ENCODE peak calls at places on chromosomes 1 and 21, in four cellular contexts. D, I, F and T are unnamed samples.

GRCh38 chr1:165253818-165254254 is 102.7 kb downstream of the LMX1A start:
- DNase-seq in I (no peak), D (no peak), F (no peak), T (no peak)

GRCh38 chr1:225374996-225375395 is 52.8 kb downstream of the LBR start:
- DNase-seq in I (no peak), D (no peak), F (no peak), T (no peak)

GRCh38 chr1:192986110-192986747 is 72.9 kb downstream of the UCHL5 start:
- DNase-seq in D (no peak), I (no peak), F (no peak), T (no peak)

GRCh38 chr1:14606632-14607031 is 8.1 kb downstream of the KAZN start:
- DNase-seq in I (no peak), D (no peak), F (no peak), T (no peak)

GRCh38 chr1:80212958-80213357 is 1206.4 kb upstream of the ADGRL4 start:
- DNase-seq in F (no peak), D (no peak), I (no peak), T (no peak)

GRCh38 chr1:236011641-236012040 is 53.2 kb downstream of the NID1 start:
- DNase-seq in I (no peak), D (no peak), F (no peak), T (no peak)

GRCh38 chr1:14281412-14281811 is 317.1 kb upstream of the KAZN start:
- DNase-seq in D (no peak), F (no peak), I (no peak), T (no peak)

GRCh38 chr1:21779613-21780521 is 3.1 kb downstream of the USP48 start:
- DNase-seq in I (no peak), D (no peak), F (no peak), T (no peak)

GRCh38 chr1:208013210-208013609 is 102.3 kb upstream of the CD34 start:
- DNase-seq in I (no peak), F (no peak), D (no peak), T (no peak)

GRCh38 chr1:77230051-77230450 is 10.8 kb upstream of the PIGK start:
- DNase-seq in F (no peak), D (no peak), I (no peak), T (no peak)

GRCh38 chr1:5831600-5832335 is 160.5 kb downstream of the NPHP4 start:
- DNase-seq in F (no peak), I (no peak), D (no peak), T (no peak)

GRCh38 chr1:75720820-75721219 is 3.7 kb upstream of the ACADM start:
- DNase-seq in D (no peak), F (no peak), I (no peak), T (no peak)

GRCh38 chr1:217482356-217483102 is 148.4 kb downstream of the GPATCH2 start:
- DNase-seq in F (no peak), I (no peak), D (no peak), T (no peak)

GRCh38 chr1:226625326-226625725 is 76.8 kb downstream of the STUM start:
- DNase-seq in D (no peak), F (no peak), I (no peak), T (no peak)

GRCh38 chr1:68973459-68974244 is 476.8 kb upstream of the DEPDC1 start:
- DNase-seq in I (no peak), D (no peak), F (no peak), T (no peak)

GRCh38 chr1:220788146-220788545 is 1.4 kb downstream of the MTARC1 start:
- DNase-seq in I (no peak), D (no peak), F (no peak), T (no peak)

GRCh38 chr1:2277741-2278488 is 49.8 kb downstream of the SKI start:
- DNase-seq in D (peak), F (no peak), I (no peak), T (no peak)

GRCh38 chr21:44529503-44530125 is 10.4 kb downstream of the KRTAP10-1 start:
- DNase-seq in F (peak), I (no peak), D (peak), T (no peak)

GRCh38 chr1:76337777-76338176 is 263.2 kb downstream of the ST6GALNAC3 start:
- DNase-seq in D (no peak), F (no peak), I (no peak), T (no peak)

GRCh38 chr1:37734629-37735591 is 30.0 kb downstream of the EPHA10 start:
- DNase-seq in D (no peak), I (no peak), F (no peak), T (no peak)

GRCh38 chr1:204968946-204969345 is 74.1 kb upstream of the CNTN2 start:
- DNase-seq in F (no peak), I (no peak), D (no peak), T (no peak)

GRCh38 chr1:204224655-204225054 is 10.9 kb upstream of the GOLT1A start:
- DNase-seq in D (no peak), F (no peak), I (no peak), T (no peak)

GRCh38 chr1:19643602-19644419 is at the start of gene NBL1:
- DNase-seq in D (peak), F (peak), I (no peak), T (no peak)

GRCh38 chr1:171984850-171985485 is 143.7 kb downstream of the DNM3 start:
- DNase-seq in I (no peak), F (no peak), D (no peak), T (no peak)

GRCh38 chr1:24861821-24862727 is 68.0 kb downstream of the RUNX3 start:
- DNase-seq in I (no peak), F (no peak), D (no peak), T (no peak)

GRCh38 chr1:59107516-59107915 is 189.4 kb upstream of the FGGY start:
- DNase-seq in F (no peak), I (peak), D (peak), T (no peak)

GRCh38 chr1:29524285-29525065 is 288.2 kb downstream of the PTPRU start:
- DNase-seq in D (no peak), I (no peak), F (peak), T (no peak)

GRCh38 chr1:61450454-61451213 is 274.3 kb downstream of the TM2D1 start:
- DNase-seq in F (no peak), I (no peak), D (peak), T (peak)

GRCh38 chr1:156114919-156115513 is 505 bp downstream of the LMNA start:
- DNase-seq in D (no peak), F (no peak), I (no peak), T (no peak)

GRCh38 chr1:220287129-220287528 is 14.9 kb upstream of the RAB3GAP2 start:
- DNase-seq in F (no peak), I (no peak), D (no peak), T (no peak)

GRCh38 chr21:45029968-45030636 is 44.3 kb upstream of the ADARB1 start:
- DNase-seq in D (no peak), I (no peak), F (peak), T (no peak)

GRCh38 chr1:84141177-84142003 is 2.7 kb upstream of the PRKACB start:
- DNase-seq in D (no peak), I (no peak), F (no peak), T (no peak)
- TF ChIP-seq CTCF in D (peak), I (peak), F (peak), T (peak)

GRCh38 chr1:109041614-109042473 is at the start of gene WDR47:
- DNase-seq in D (peak), I (peak), F (peak), T (peak)
- TF ChIP-seq CTCF in D (no peak), I (no peak), F (no peak), T (no peak)

GRCh38 chr1:17745564-17745955 is 9.6 kb upstream of the ACTL8 start:
- DNase-seq in D (no peak), I (no peak), F (no peak), T (no peak)

GRCh38 chr1:17744666-17745563 is 10.2 kb upstream of the ACTL8 start:
- DNase-seq in D (no peak), F (no peak), I (no peak), T (no peak)

GRCh38 chr1:17743028-17743706 is 12.0 kb upstream of the ACTL8 start:
- DNase-seq in D (no peak), I (no peak), F (no peak), T (no peak)

GRCh38 chr1:17743925-17744324 is 11.2 kb upstream of the ACTL8 start:
- DNase-seq in D (no peak), F (no peak), I (no peak), T (no peak)

DNA sequence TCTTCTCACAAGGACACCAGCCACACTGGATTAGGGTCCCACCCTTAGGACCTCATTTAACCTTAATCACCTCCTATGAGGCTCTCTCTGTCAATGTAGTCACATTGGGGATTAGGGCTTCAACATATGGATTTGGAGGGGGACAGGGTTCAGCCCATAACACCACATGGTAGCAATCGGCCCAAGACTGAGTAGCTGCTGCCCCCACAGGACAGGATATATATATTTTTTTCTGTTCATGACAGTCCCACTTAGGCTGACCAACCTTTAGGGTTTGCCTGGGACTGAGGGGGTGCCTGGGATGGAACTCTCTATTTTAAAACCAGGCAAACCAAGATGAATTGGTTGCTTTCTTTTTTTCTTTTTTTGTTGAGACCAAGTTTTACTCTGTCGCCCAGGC is 8.2 kb upstream of the ACTL8 start:
- DNase-seq in D (no peak), I (no peak), F (no peak), T (no peak)
- TF ChIP-seq CTCF in D (no peak), I (no peak), F (no peak), T (no peak)

GRCh38 chr1:158972841-158973240 is 36.9 kb upstream of the IFI16 start:
- DNase-seq in D (no peak), F (no peak), I (no peak), T (no peak)
- TF ChIP-seq CTCF in D (no peak), F (no peak), I (no peak), T (peak)

DNA sequence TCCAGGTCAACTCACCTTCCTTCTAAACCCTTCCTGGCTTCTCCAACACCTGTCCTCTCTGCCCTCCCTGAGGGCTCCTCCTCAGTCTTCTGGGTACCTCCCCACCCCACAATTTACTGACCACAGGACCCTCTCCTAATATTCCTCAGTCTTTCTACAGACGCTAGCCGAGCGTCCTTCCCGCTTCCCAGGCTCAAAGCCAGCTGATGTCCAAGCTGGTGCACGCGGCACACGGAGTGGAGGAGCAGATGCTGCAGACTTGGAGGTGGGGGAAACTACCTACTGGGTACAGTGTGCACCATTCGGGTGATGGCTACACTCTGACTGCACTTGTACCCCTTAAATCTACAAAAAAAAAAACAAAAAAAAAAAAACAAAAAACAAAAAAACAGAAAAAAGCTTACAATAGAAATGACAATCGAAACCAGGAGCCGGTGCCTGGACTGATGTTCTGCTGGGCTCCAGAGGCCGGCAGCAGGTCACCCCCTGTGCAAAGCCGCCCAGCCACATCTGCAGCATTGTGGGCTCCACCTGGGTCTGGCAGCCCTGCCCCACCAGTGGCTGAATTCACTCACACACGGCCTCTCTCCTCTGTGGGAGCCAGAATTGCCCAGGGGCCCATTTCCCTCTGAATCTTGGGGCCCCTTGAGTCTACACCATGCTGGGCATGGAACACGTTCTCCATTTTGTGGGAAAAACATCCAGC is 7.0 kb downstream of the TRIM11 start:
- DNase-seq in I (no peak), D (no peak), F (peak), T (no peak)
- TF ChIP-seq CTCF in I (no peak), D (no peak), F (no peak), T (no peak)

DNA sequence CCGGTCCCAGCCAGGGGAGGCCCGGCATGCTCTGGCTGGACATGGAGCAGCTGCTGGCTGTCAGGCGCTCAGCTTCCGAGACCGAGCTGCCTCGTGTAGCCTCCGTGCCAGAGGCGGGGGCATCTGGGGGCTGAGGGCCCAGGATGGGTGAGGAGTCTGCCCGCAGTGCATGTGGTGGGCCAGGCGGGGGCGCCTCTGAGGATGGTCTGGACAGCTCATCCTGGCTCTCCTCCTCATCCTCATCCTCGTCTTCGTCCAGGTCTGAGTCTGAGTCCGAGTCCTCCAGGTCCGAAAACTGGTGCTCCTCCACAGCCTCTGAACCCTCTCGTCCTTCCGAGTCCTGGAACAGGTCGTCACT is 28.9 kb upstream of the EDN2 start:
- DNase-seq in I (no peak), F (no peak), D (no peak), T (no peak)
- TF ChIP-seq CTCF in I (no peak), F (no peak), D (no peak), T (no peak)

DNA sequence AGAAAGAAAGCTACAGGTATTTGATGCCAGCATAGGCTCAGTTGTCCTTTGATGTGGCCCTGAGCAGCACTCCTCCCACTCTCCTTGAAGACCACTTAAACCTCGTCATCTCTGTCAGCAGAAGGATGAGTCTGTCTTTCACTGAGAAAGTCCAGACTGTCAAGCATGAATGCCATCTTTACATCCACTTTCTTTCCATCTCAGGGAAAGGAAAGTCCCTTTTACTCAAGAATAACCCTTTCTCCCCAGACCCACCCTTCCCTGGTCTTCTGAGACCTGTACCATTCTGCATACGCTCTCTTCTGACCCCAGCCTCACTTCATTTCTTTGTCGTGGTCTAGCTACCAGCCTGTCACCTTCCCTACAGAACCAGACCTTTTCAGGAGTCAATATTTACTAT is 4.0 kb upstream of the ELAPOR1 start:
- DNase-seq in D (no peak), I (no peak), F (no peak), T (no peak)
- TF ChIP-seq CTCF in D (no peak), I (no peak), F (no peak), T (no peak)

DNA sequence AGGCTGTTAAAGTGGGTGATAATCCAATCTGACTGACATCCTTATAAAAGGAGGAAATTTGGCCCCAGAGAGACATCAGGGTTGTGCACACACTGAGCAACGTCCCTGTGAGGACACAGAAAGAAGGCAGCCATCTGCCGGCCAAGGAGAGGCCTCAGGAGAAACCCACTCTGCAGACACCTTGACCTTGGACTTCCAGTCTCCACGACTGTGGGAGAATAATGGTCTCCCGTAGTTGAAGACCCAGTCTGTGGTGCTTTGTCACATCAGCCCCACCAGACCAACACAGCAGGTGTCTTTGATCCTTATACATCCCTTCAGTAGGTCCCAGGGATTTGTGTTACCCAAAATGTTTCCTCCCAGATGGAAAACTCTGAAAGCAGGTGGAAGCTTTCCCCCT is 4.2 kb upstream of the DNAJC28 start:
- DNase-seq in I (no peak), F (no peak), D (no peak), T (no peak)
- TF ChIP-seq CTCF in I (no peak), F (no peak), D (no peak), T (no peak)

DNA sequence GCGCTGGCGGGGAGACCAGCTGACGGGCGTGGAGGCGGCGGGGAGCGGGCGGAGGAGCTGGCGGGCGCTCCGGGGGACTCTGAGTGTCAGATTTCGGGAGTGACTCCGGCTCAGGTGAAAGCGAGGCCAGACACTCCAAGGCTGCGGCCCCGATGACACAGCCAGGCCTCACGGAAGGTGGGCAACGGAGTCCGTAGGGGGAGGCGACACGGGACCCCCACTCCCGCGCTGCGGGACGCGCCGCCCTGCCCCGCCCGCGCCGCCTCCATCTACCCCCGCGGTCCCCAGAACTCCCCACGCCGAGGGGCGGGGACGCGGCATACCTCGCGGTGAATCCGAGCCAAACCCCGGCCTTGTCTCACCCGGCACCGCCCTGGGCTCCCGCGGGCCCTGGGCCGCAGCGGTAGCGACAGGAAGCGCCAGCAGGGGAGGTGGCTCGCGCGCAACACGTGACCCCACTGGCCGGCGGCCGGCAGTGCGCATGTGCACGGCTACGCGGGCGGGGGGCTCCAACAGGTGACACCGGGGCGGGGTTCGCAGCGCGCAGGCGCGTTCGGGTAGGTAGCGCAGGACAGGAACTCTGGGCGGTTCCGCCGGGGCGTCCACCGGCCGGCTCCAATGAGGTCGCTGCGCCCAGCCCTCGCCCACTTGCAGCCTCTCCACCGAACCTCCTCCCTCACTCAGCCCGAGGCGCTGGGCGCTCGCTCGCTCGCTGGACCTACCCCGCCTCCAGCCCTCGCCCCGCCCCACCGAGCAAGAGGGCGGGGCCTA is at the start of gene CC2D1B:
- DNase-seq in I (peak), D (peak), F (peak), T (peak)
- TF ChIP-seq CTCF in I (peak), D (peak), F (peak), T (no peak)